ENCODE peak calls at places on chromosome 16, in four cellular contexts. N is heart left ventricle; W is upper lobe of right lung; K is CD8-positive, alpha-beta T cell. V is an unnamed sample. For H3K27me3, the result is how much of the 10 kb centered on the place peaks cover.

GRCh38 chr16:66441586-66442375 is 14.7 kb downstream of the BEAN1 start:
- DNase-seq in N (no peak), W (no peak), K (no peak), V (no peak)

GRCh38 chr16:79893445-79893844 is 292.9 kb upstream of the MAF start:
- DNase-seq in N (no peak), W (no peak), K (no peak), V (no peak)

GRCh38 chr16:84042879-84043485 is 387 bp upstream of the SLC38A8 start:
- DNase-seq in N (no peak), W (no peak), K (no peak), V (no peak)

GRCh38 chr16:54194008-54194731 is 92.4 kb downstream of the IRX3 start:
- DNase-seq in N (peak), W (peak), K (no peak), V (peak)

GRCh38 chr16:59543641-59544040 is 809.5 kb upstream of the GOT2 start:
- DNase-seq in N (no peak), W (no peak), K (no peak), V (no peak)

GRCh38 chr16:84526794-84527485 is 22.5 kb upstream of the MEAK7 start:
- DNase-seq in N (peak), W (no peak), K (no peak), V (no peak)

GRCh38 chr16:49462989-49463371 is 89.4 kb downstream of the C16orf78 start:
- DNase-seq in N (peak), W (no peak), K (peak), V (peak)

GRCh38 chr16:24667244-24667764 is 62.1 kb upstream of the TNRC6A start:
- DNase-seq in N (no peak), W (no peak), K (no peak), V (no peak)

GRCh38 chr16:30533748-30534367 is 800 bp downstream of the ZNF747 start:
- DNase-seq in N (no peak), W (no peak), K (no peak), V (no peak)

GRCh38 chr16:64964126-64964540 is 157.7 kb downstream of the CDH11 start:
- DNase-seq in N (no peak), W (no peak), K (no peak), V (no peak)

GRCh38 chr16:66326995-66327513 is 39.4 kb upstream of the CDH5 start:
- DNase-seq in N (no peak), W (no peak), K (no peak), V (no peak)

GRCh38 chr16:58125041-58125440 is 4.1 kb downstream of the CFAP20 start:
- DNase-seq in N (no peak), W (no peak), K (no peak), V (no peak)

GRCh38 chr16:35187665-35188225 is 1728.3 kb downstream of the TP53TG3F start:
- DNase-seq in N (no peak), W (no peak), K (no peak), V (no peak)

GRCh38 chr16:29198731-29199521 is 207.6 kb downstream of the NPIPB11 start:
- DNase-seq in N (peak), W (peak), K (no peak), V (peak)

GRCh38 chr16:2799852-2800226 is 1.6 kb downstream of the PRSS41 start:
- DNase-seq in N (no peak), W (peak), K (no peak), V (no peak)

GRCh38 chr16:62190426-62190825 is 154.2 kb upstream of the CDH8 start:
- DNase-seq in N (no peak), W (no peak), K (no peak), V (no peak)

GRCh38 chr16:2458887-2459646 is 842 bp upstream of the TEDC2 start:
- DNase-seq in N (no peak), W (no peak), K (no peak), V (no peak)

GRCh38 chr16:7317982-7318381 is 14.7 kb upstream of the RBFOX1 start:
- DNase-seq in N (no peak), W (no peak), K (no peak), V (no peak)

GRCh38 chr16:7316266-7316888 is 16.3 kb upstream of the RBFOX1 start:
- DNase-seq in N (no peak), W (no peak), K (no peak), V (no peak)

GRCh38 chr16:7318661-7319060 is 14.0 kb upstream of the RBFOX1 start:
- DNase-seq in N (no peak), W (no peak), K (no peak), V (no peak)

GRCh38 chr16:7315813-7316212 is 16.8 kb upstream of the RBFOX1 start:
- DNase-seq in N (no peak), W (no peak), K (no peak), V (no peak)

GRCh38 chr16:7313170-7313569 is 19.5 kb upstream of the RBFOX1 start:
- DNase-seq in N (no peak), W (no peak), K (no peak), V (no peak)
- TF ChIP-seq CTCF in N (peak), W (peak), K (no peak), V (no peak)

GRCh38 chr16:27174007-27174406 is 29.3 kb upstream of the KDM8 start:
- DNase-seq in N (no peak), W (no peak), K (peak), V (no peak)
- H3K27me3 ChIP-seq in N (under half), W (under half), K (under half), V (under half)

GRCh38 chr16:57060323-57061083 is 31.9 kb upstream of the CPNE2 start:
- DNase-seq in N (no peak), W (no peak), K (no peak), V (no peak)

GRCh38 chr16:57061084-57061905 is 31.1 kb upstream of the CPNE2 start:
- DNase-seq in N (peak), W (peak), K (no peak), V (peak)

GRCh38 chr16:57064995-57065394 is 27.4 kb upstream of the CPNE2 start:
- DNase-seq in N (no peak), W (no peak), K (no peak), V (no peak)

GRCh38 chr16:57058291-57058861 is 34.0 kb upstream of the CPNE2 start:
- DNase-seq in N (no peak), W (no peak), K (no peak), V (no peak)

GRCh38 chr16:57062329-57062728 is 30.1 kb upstream of the CPNE2 start:
- DNase-seq in N (no peak), W (no peak), K (no peak), V (no peak)
- TF ChIP-seq CTCF in N (no peak), W (no peak), K (no peak), V (no peak)

GRCh38 chr16:1433263-1433560 is 2.3 kb downstream of the PERCC1 start:
- DNase-seq in N (no peak), W (no peak), K (no peak), V (no peak)

GRCh38 chr16:1432388-1433262 is 1.7 kb downstream of the PERCC1 start:
- DNase-seq in N (peak), W (no peak), K (no peak), V (no peak)

GRCh38 chr16:1430214-1430758 is 592 bp upstream of the PERCC1 start:
- DNase-seq in N (no peak), W (no peak), K (no peak), V (no peak)

GRCh38 chr16:1430759-1431496 is at the start of gene PERCC1:
- DNase-seq in N (no peak), W (no peak), K (no peak), V (no peak)

GRCh38 chr16:1431497-1432270 is 806 bp downstream of the PERCC1 start:
- DNase-seq in N (no peak), W (no peak), K (no peak), V (no peak)
- H3K27me3 ChIP-seq in N (under half), W (under half), K (under half), V (under half)

GRCh38 chr16:46688657-46689491 is at the start of gene VPS35:
- DNase-seq in N (peak), W (peak), K (peak), V (peak)
- TF ChIP-seq CTCF in N (no peak), W (no peak), K (no peak), V (no peak)

GRCh38 chr16:56628486-56629035 is 3.0 kb downstream of the MT1E start:
- DNase-seq in N (no peak), W (no peak), K (no peak), V (no peak)
- H3K27me3 ChIP-seq in N (under half), W (under half), K (under half), V (under half)